ENCODE peak calls at places on chromosomes 11 and 22, in nine cellular contexts. P, G, B, Z, L, U, C, X and K are unnamed samples.

GRCh38 chr22:24107668-24108067 is 73.6 kb upstream of the SUSD2 start:
- DNase-seq in B (peak; percentile 90), P (peak; percentile 90), X (no peak), G (peak; percentile 71), L (peak; percentile 65), Z (peak; percentile 78), U (no peak), C (peak; percentile 91), K (peak; percentile 93)

GRCh38 chr11:131409307-131409706 is 38.9 kb downstream of the NTM start:
- DNase-seq in P (no peak), C (no peak), L (no peak), X (no peak), Z (no peak), U (no peak), G (no peak), B (no peak), K (no peak)

GRCh38 chr11:49851971-49852389 is 100.2 kb upstream of the OR4C13 start:
- DNase-seq in P (no peak), L (peak; percentile 43), C (no peak), G (no peak), Z (no peak), B (no peak), X (no peak), U (no peak), K (no peak)

GRCh38 chr11:27150098-27150497 is 109.5 kb downstream of the BBOX1 start:
- DNase-seq in X (no peak), L (no peak), Z (no peak), U (no peak), C (no peak), B (no peak), G (no peak), P (no peak), K (no peak)

GRCh38 chr11:93822359-93822758 is 28.1 kb downstream of the VSTM5 start:
- DNase-seq in G (no peak), C (no peak), Z (no peak), B (no peak), P (no peak), L (no peak), U (no peak), X (no peak), K (no peak)

GRCh38 chr11:108824601-108825000 is 159.7 kb downstream of the DDX10 start:
- DNase-seq in G (no peak), P (no peak), B (no peak), Z (no peak), L (no peak), U (no peak), X (no peak), C (no peak), K (no peak)

GRCh38 chr11:134716582-134716981 is 304.5 kb upstream of the B3GAT1 start:
- DNase-seq in Z (no peak), P (no peak), X (no peak), G (no peak), C (no peak), L (no peak), B (no peak), U (no peak), K (no peak)

GRCh38 chr11:2581151-2581930 is 118.5 kb downstream of the KCNQ1OT1 start:
- DNase-seq in L (peak; percentile 5), X (no peak), Z (peak; percentile 8), C (peak; percentile 51), G (peak; percentile 34), U (no peak), P (peak; percentile 51), B (no peak), K (peak; percentile 14)

GRCh38 chr11:73257342-73258103 is 14.6 kb upstream of the P2RY6 start:
- DNase-seq in B (peak; percentile 91), X (no peak), G (no peak), U (no peak), Z (no peak), P (peak; percentile 51), C (no peak), L (no peak), K (peak; percentile 74)

GRCh38 chr11:129699711-129700304 is 115.8 kb upstream of the TMEM45B start:
- DNase-seq in U (no peak), L (no peak), G (no peak), B (no peak), Z (no peak), X (no peak), C (no peak), P (no peak), K (no peak)

GRCh38 chr11:134292661-134293060 is 16.5 kb downstream of the GLB1L3 start:
- DNase-seq in L (no peak), U (no peak), G (no peak), Z (no peak), C (no peak), X (no peak), B (no peak), P (no peak), K (no peak)

GRCh38 chr22:23233084-23233501 is 52.8 kb downstream of the BCR start:
- DNase-seq in C (no peak), X (no peak), B (no peak), Z (no peak), U (no peak), P (no peak), G (no peak), L (no peak), K (no peak)

GRCh38 chr11:100632970-100633452 is 54.1 kb upstream of the ARHGAP42 start:
- DNase-seq in P (peak; percentile 68), Z (peak; percentile 42), L (peak; percentile 70), U (no peak), X (no peak), B (peak; percentile 56), C (peak; percentile 76), G (peak; percentile 72), K (peak; percentile 55)

GRCh38 chr22:20728523-20729190 is 45.3 kb upstream of the SERPIND1 start:
- DNase-seq in B (no peak), C (no peak), X (no peak), P (no peak), Z (no peak), L (no peak), U (no peak), G (no peak), K (no peak)

GRCh38 chr22:22139364-22139763 is 105.2 kb upstream of the VPREB1 start:
- DNase-seq in C (no peak), U (no peak), P (no peak), X (no peak), Z (no peak), B (no peak), G (no peak), L (no peak), K (no peak)
- TF ChIP-seq POLR2A in C (no peak), U (no peak), P (no peak), X (no peak), Z (no peak), B (no peak), G (no peak), L (no peak), K (no peak)

GRCh38 chr11:10432493-10432892 is 22.6 kb upstream of the AMPD3 start:
- DNase-seq in P (no peak), B (no peak), L (no peak), G (no peak), Z (no peak), X (no peak), C (no peak), U (no peak), K (no peak)
- H3K4me3 ChIP-seq in P (no peak overlapping the region), B (no peak overlapping the region), L (no peak overlapping the region), G (no peak overlapping the region), Z (no peak overlapping the region), X (no peak overlapping the region), C (no peak overlapping the region), U (no peak overlapping the region), K (no peak overlapping the region)

DNA sequence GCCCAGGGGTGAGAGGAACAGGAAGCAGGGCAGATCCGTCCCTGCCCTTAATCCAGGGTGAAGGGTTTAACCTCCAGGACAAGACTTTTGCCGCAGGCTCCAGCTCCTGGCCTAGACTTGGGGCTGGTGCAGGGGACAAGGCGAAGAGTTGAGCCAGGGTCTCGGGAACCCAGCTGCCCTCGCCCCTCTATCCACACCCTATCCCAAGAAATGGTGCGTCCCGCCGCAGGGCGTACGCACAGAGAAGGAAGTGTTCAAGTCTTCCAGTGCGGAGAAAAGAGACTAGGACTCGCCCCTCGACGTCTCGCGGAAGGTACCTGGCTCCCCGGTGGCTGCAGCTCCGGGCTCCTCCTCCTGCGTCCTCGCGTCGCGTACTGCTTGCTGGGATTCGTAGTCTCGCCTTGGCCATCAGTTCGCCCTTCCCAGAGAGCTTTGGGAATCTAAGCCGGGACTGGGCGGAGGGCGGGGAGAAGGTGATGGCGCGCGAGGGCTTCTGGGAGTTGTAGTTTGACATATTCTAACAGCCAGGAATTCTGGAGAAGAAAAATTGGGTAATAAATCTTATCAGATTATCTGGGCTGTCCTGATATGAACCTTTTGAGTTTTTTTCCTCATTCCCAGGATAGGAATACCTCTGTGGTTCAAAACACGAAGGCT is at the start of gene ZMAT5:
- DNase-seq in P (peak; percentile 96), U (peak; percentile 80), B (peak; percentile 95), G (peak; percentile 97), L (peak; percentile 97), C (peak; percentile 96), Z (peak; percentile 88), X (peak; percentile 98), K (peak; percentile 93)
- TF ChIP-seq POLR2A in P (peak; percentile 50), U (peak; percentile 43), B (peak; percentile 37), G (peak; percentile 64), L (peak; percentile 52), C (no peak), Z (peak; percentile 61), X (peak; percentile 35), K (no peak)

DNA sequence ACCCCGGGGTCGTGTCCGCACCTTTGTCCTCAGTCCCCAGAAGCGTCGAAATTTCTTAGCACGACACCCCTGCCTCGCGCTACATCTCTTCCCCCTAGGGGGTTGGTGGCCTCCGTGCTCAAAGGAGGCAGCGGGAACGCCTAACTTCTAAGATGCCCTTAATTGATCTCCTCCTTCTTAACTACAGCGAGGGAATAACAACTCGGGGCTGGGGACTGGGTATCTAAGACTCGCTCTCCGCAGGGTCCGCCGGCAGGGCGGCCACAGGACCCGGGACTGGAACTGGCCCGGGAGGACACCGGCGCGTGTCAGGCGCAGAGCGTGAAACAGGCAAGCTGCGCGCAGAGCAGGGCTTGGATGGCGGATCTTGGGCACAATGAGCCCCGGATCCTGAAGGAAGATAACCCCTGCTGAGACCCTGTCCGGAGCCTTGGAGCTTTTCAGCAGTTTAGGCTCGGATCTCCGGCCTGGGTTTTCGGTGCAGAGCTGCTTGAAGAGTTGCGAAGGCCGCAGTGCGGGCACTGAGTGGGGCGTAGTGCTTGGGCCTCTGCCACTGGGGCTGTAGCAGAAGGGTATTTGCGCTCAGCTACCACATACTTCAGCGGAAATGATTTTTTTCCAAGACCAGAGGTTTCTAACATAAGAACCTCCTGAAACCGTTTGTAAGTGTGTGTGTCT is 2.0 kb upstream of the CALCA start:
- DNase-seq in Z (no peak), L (no peak), G (no peak), P (no peak), B (no peak), X (no peak), U (no peak), C (no peak), K (no peak)
- H3K4me3 ChIP-seq in Z (peak overlapping the region; percentile 30), L (no peak overlapping the region), G (peak overlapping the region; percentile 32), P (peak overlapping the region; percentile 47), B (no peak overlapping the region), X (no peak overlapping the region), U (peak overlapping the region; percentile 22), C (peak overlapping the region; percentile 35), K (no peak overlapping the region)